ENCODE peak calls at places on chromosome 9, in ten cellular contexts. C is left ventricle myocardium inferior; Y is A549; F is GM23338; L is HCT116; E is right lobe of liver; N is gastrocnemius medialis; Z is endothelial cell of umbilical vein; O is adrenal gland; S is CD4-positive, alpha-beta memory T cell. U is an unnamed sample. For H3K4me1, the result is how much of the 10 kb centered on the place peaks cover.

GRCh38 chr9:86328153-86328552 is 26.1 kb downstream of the TUT7 start:
- DNase-seq in Z (no peak), Y (no peak), O (no peak), E (no peak), S (no peak), F (peak), C (no peak), L (no peak), N (no peak), U (no peak)

GRCh38 chr9:78369644-78370219 is 72.8 kb downstream of the PSAT1 start:
- DNase-seq in C (peak), N (no peak), O (peak), L (peak), S (peak), E (peak), Z (peak), Y (peak), F (peak), U (no peak)

GRCh38 chr9:98866435-98867108 is 59.1 kb downstream of the GALNT12 start:
- DNase-seq in F (no peak), N (no peak), Z (no peak), E (no peak), O (no peak), C (no peak), S (no peak), Y (no peak), L (no peak), U (no peak)

GRCh38 chr9:69324549-69325401 is at the start of gene ENTREP1:
- DNase-seq in F (peak), O (peak), Y (peak), Z (peak), C (peak), E (peak), L (peak), S (no peak), N (peak), U (no peak)

GRCh38 chr9:110033869-110034268 is 174.1 kb downstream of the C9orf152 start:
- DNase-seq in Y (no peak), Z (no peak), O (no peak), E (no peak), C (no peak), N (no peak), S (no peak), L (no peak), F (peak), U (no peak)

GRCh38 chr9:110143969-110144545 is 63.9 kb downstream of the C9orf152 start:
- DNase-seq in S (peak), N (no peak), Y (no peak), F (no peak), L (no peak), O (no peak), C (no peak), E (no peak), Z (no peak), U (no peak)

GRCh38 chr9:19160085-19160484 is 32.8 kb upstream of the PLIN2 start:
- DNase-seq in L (no peak), C (no peak), E (no peak), S (no peak), Y (no peak), N (no peak), Z (no peak), F (no peak), O (no peak), U (no peak)

GRCh38 chr9:112819635-112820496 is 69.3 kb downstream of the SNX30 start:
- DNase-seq in S (peak), N (peak), Y (peak), Z (peak), F (peak), O (peak), C (peak), L (peak), E (no peak), U (no peak)

GRCh38 chr9:129619787-129620668 is 873 bp downstream of the C9orf50 start:
- DNase-seq in C (no peak), F (peak), S (no peak), L (no peak), Z (no peak), O (no peak), E (no peak), N (no peak), Y (peak), U (no peak)

GRCh38 chr9:121749614-121750013 is 98.2 kb downstream of the DAB2IP start:
- DNase-seq in Y (no peak), N (no peak), Z (no peak), S (no peak), F (no peak), L (no peak), E (no peak), O (no peak), C (no peak), U (no peak)
- H3K4me1 ChIP-seq in Y (under half), N (half or more), Z (under half), S (under half), F (under half), L (half or more), E (under half), O (half or more), C (half or more), U (under half)

DNA sequence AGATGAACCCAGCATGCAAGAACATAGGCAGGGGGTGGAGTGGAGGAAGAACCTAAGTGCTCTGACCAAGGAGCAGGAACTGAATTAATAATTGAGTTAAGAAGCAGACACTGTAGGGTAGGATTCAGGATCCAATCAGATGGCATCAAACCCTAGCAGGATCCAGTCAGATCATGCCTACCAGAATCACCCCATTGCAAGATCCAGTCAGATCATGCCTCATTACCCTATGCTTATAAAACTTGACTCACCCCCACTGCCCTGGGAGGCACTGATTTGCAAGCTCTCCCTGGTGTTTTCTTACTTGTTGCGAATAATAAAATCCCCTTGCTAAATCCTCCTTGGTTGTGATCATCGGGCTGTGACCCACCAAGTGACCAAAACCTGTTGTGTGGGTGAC is 19.7 kb downstream of the TUSC1 start:
- DNase-seq in L (no peak), S (no peak), Z (no peak), F (no peak), E (no peak), Y (no peak), O (no peak), N (no peak), C (no peak), U (no peak)
- H3K4me1 ChIP-seq in L (under half), S (under half), Z (under half), F (under half), E (under half), Y (under half), O (under half), N (under half), C (under half), U (under half)

GRCh38 chr9:37255187-37255586 is 134.8 kb downstream of the ZCCHC7 start:
- DNase-seq in F (no peak), O (no peak), Z (no peak), L (no peak), E (no peak), S (no peak), N (no peak), C (no peak), Y (no peak), U (no peak)

GRCh38 chr9:37255944-37256862 is 135.8 kb downstream of the ZCCHC7 start:
- DNase-seq in Z (no peak), Y (no peak), N (no peak), L (no peak), O (no peak), E (no peak), C (no peak), F (no peak), S (no peak), U (no peak)

GRCh38 chr9:37248651-37249163 is 128.3 kb downstream of the ZCCHC7 start:
- DNase-seq in E (no peak), N (no peak), F (no peak), L (no peak), C (no peak), Y (no peak), S (no peak), O (no peak), Z (no peak), U (no peak)

GRCh38 chr9:37251452-37251851 is 131.1 kb downstream of the ZCCHC7 start:
- DNase-seq in N (no peak), Y (no peak), L (no peak), Z (no peak), O (no peak), S (no peak), F (peak), E (no peak), C (no peak), U (no peak)

DNA sequence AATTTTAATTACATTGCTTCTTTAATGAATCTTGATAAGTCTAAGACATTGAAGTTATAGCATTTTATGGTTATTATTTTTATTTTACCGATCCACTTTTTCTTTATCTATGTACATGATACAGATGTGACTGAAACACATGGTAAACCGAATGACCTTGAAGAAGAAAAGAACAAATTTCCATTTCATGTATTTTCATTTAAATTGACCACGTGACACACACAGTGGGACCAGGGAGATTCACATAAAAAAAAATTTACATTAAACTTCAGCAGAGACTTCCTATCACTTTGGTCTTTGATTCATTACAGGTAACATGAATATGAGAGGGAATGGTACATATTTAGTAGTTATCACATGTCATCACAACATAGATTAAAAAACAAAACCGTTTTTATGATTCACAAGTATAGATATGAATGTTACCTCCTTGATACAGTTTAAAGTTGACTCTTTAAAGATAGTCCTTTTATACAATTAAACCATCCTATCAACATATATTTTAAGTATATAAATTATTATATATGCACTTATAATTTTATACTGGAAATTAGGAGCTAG is 133.1 kb downstream of the ZCCHC7 start:
- DNase-seq in N (no peak), F (no peak), Z (no peak), S (no peak), Y (no peak), E (no peak), O (no peak), L (no peak), C (no peak), U (no peak)
- H3K4me1 ChIP-seq in N (under half), F (half or more), Z (under half), S (under half), Y (under half), E (under half), O (under half), L (under half), C (under half), U (under half)

GRCh38 chr9:120936011-120936763 is 9.6 kb upstream of the TRAF1 start:
- DNase-seq in Y (peak), F (peak), C (peak), O (peak), E (peak), N (peak), S (peak), L (peak), Z (peak), U (peak)

GRCh38 chr9:120933310-120934044 is 6.9 kb upstream of the TRAF1 start:
- DNase-seq in L (no peak), S (no peak), E (no peak), N (no peak), Z (no peak), C (no peak), O (no peak), Y (no peak), F (no peak), U (no peak)

GRCh38 chr9:120935383-120935857 is 8.8 kb upstream of the TRAF1 start:
- DNase-seq in L (no peak), E (peak), O (peak), N (peak), C (peak), F (no peak), S (no peak), Z (peak), Y (peak), U (peak)

GRCh38 chr9:120932086-120932818 is 5.7 kb upstream of the TRAF1 start:
- DNase-seq in L (no peak), O (no peak), F (no peak), E (no peak), N (no peak), S (no peak), Z (no peak), Y (no peak), C (no peak), U (no peak)

GRCh38 chr9:120934271-120934670 is 7.7 kb upstream of the TRAF1 start:
- DNase-seq in S (no peak), L (no peak), F (no peak), Z (no peak), E (no peak), Y (no peak), N (no peak), C (no peak), O (no peak), U (no peak)
- H3K4me1 ChIP-seq in S (half or more), L (under half), F (under half), Z (half or more), E (under half), Y (under half), N (under half), C (half or more), O (half or more), U (half or more)

GRCh38 chr9:93464395-93464794 is 11.0 kb upstream of the FAM120AOS start:
- DNase-seq in N (no peak), Y (no peak), E (no peak), L (no peak), C (no peak), O (no peak), Z (no peak), F (no peak), S (no peak), U (no peak)

GRCh38 chr9:93466416-93467061 is 13.2 kb upstream of the FAM120AOS start:
- DNase-seq in Y (no peak), N (no peak), S (no peak), Z (no peak), F (peak), O (no peak), L (no peak), E (no peak), C (no peak), U (no peak)

GRCh38 chr9:93464876-93465275 is 11.5 kb upstream of the FAM120AOS start:
- DNase-seq in L (no peak), Z (no peak), O (no peak), N (no peak), E (no peak), C (no peak), F (peak), S (no peak), Y (no peak), U (no peak)

GRCh38 chr9:93467062-93467416 is 13.7 kb upstream of the FAM120AOS start:
- DNase-seq in O (no peak), S (no peak), Y (no peak), L (no peak), C (no peak), N (no peak), Z (no peak), F (no peak), E (no peak), U (no peak)

DNA sequence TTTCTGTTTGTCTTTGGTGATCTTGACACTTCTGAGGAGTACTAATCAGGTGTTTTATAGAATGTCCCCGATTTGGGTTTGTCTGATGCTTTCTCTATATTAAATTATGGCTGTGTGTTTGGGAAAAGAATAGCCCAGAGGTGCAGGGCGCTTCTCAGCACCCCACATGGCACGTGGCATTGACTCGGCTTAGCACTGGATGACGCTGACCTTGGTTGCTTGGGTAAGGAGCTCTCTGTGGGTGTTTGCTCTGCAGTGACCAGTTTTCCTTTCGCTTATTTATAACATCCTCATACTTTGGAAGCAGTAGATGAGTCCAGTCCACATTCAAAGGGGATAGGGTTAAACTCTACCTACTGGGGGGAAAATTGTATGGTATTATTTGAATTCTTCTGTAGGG is 12.5 kb upstream of the FAM120AOS start:
- DNase-seq in L (no peak), O (peak), N (no peak), F (no peak), E (no peak), C (no peak), Z (no peak), S (no peak), Y (no peak), U (no peak)
- H3K4me1 ChIP-seq in L (under half), O (half or more), N (half or more), F (half or more), E (under half), C (half or more), Z (under half), S (half or more), Y (half or more), U (under half)

GRCh38 chr9:136088481-136088938 is 6.6 kb downstream of the NACC2 start:
- DNase-seq in N (no peak), S (no peak), C (peak), Y (no peak), O (peak), L (no peak), Z (no peak), F (no peak), E (no peak), U (no peak)
- H3K4me1 ChIP-seq in N (half or more), S (under half), C (half or more), Y (under half), O (half or more), L (under half), Z (under half), F (under half), E (under half), U (half or more)

DNA sequence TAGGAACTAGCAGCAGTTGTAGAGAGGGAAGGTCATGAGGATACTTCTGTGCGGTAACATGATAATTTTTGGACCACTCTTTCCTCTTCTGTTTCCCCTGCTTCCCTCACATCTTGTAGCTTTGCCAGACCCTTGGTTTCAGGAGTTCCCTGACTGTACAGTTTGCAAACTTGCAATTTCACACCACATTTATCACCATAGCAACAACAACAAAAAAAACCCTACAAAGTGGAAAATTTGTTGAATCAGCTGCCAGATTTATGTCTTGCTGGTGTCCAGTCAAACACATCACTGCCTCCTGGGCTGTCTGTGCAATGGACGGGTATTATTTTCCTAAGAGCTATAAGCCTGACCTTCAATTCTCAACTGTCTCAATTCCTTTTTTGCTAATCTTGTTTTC is 751.6 kb downstream of the TLR4 start:
- DNase-seq in F (no peak), S (no peak), C (no peak), Y (no peak), L (no peak), N (no peak), O (no peak), E (no peak), Z (no peak), U (no peak)
- H3K4me1 ChIP-seq in F (under half), S (under half), C (under half), Y (under half), L (under half), N (under half), O (under half), E (under half), Z (under half), U (under half)

U was measured in esophagus squamous epithelium.